ENCODE peak calls at places on chromosome 6, in four cellular contexts. N is CD8-positive, alpha-beta T cell; F is HCT116; V is IMR-90. M is an unnamed sample. For H3K4me1, the result is how much of the 10 kb centered on the place peaks cover.

GRCh38 chr6:75892384-75892783 is 143.3 kb downstream of the MYO6 start:
- DNase-seq in V (no peak), N (no peak), F (no peak), M (peak)

GRCh38 chr6:106884576-106884975 is 90.0 kb downstream of the CD24 start:
- DNase-seq in N (no peak), V (no peak), F (no peak), M (no peak)

GRCh38 chr6:845581-845980 is 152.6 kb upstream of the EXOC2 start:
- DNase-seq in N (no peak), F (no peak), V (no peak), M (no peak)

GRCh38 chr6:27814665-27815424 is 97.4 kb downstream of the OR2B2 start:
- DNase-seq in F (peak), V (peak), N (no peak), M (no peak)

GRCh38 chr6:18262812-18263560 is 1.3 kb downstream of the DEK start:
- DNase-seq in N (no peak), V (peak), F (no peak), M (no peak)

GRCh38 chr6:73739097-73739496 is 43.1 kb downstream of the CD109 start:
- DNase-seq in V (peak), F (peak), N (no peak), M (no peak)

GRCh38 chr6:131694832-131695426 is 6.3 kb downstream of the OR2A4 start:
- DNase-seq in F (peak), N (no peak), V (peak), M (no peak)

GRCh38 chr6:112691289-112691688 is 344.2 kb downstream of the RFPL4B start:
- DNase-seq in F (peak), V (peak), N (no peak), M (no peak)

GRCh38 chr6:56334937-56335336 is 87.6 kb upstream of the COL21A1 start:
- DNase-seq in V (peak), F (no peak), N (no peak), M (no peak)

GRCh38 chr6:147046131-147046530 is 158.1 kb upstream of the STXBP5 start:
- DNase-seq in V (peak), N (no peak), F (no peak), M (no peak)

GRCh38 chr6:12203001-12203400 is 87.2 kb upstream of the EDN1 start:
- DNase-seq in N (no peak), F (no peak), V (peak), M (no peak)

GRCh38 chr6:158142789-158143188 is 25.3 kb downstream of the SERAC1 start:
- DNase-seq in N (no peak), F (no peak), V (peak), M (no peak)

GRCh38 chr6:66508433-66508832 is 801.4 kb upstream of the EYS start:
- DNase-seq in F (no peak), N (no peak), V (peak), M (no peak)

GRCh38 chr6:28134015-28134414 is 7.7 kb upstream of the ZKSCAN8 start:
- DNase-seq in N (no peak), F (peak), V (peak), M (no peak)

GRCh38 chr6:147345902-147346301 is 141.7 kb downstream of the STXBP5 start:
- DNase-seq in V (no peak), N (no peak), F (no peak), M (no peak)

GRCh38 chr6:127950566-127951141 is 49.8 kb upstream of the THEMIS start:
- DNase-seq in F (no peak), V (no peak), N (no peak), M (no peak)

GRCh38 chr6:115467726-115468125 is 593.0 kb downstream of the FRK start:
- DNase-seq in V (no peak), N (no peak), F (no peak), M (no peak)

GRCh38 chr6:14146459-14147096 is 29.0 kb downstream of the CD83 start:
- DNase-seq in N (no peak), V (no peak), F (no peak), M (no peak)

GRCh38 chr6:53888931-53889330 is 94.1 kb downstream of the LRRC1 start:
- DNase-seq in N (no peak), F (no peak), V (peak), M (no peak)

GRCh38 chr6:75893058-75893775 is 144.2 kb downstream of the MYO6 start:
- DNase-seq in V (peak), N (no peak), F (peak), M (no peak)

GRCh38 chr6:93792751-93793150 is 373.4 kb upstream of the EPHA7 start:
- DNase-seq in N (no peak), V (peak), F (no peak), M (no peak)

GRCh38 chr6:26195376-26195923 is 108.2 kb downstream of the HFE start:
- DNase-seq in V (peak), F (peak), N (peak), M (peak)

GRCh38 chr6:145669627-145670034 is 65.7 kb downstream of the EPM2A start:
- DNase-seq in F (no peak), N (no peak), V (peak), M (no peak)

GRCh38 chr6:36933102-36933501 is 21.4 kb upstream of the PI16 start:
- DNase-seq in F (no peak), V (peak), N (no peak), M (no peak)

GRCh38 chr6:115582386-115582785 is 478.3 kb downstream of the FRK start:
- DNase-seq in F (no peak), N (no peak), V (no peak), M (no peak)

GRCh38 chr6:28982476-28983266 is 22.4 kb downstream of the ZNF311 start:
- DNase-seq in F (no peak), V (peak), N (no peak), M (no peak)

GRCh38 chr6:70380771-70381435 is 32.4 kb upstream of the FAM135A start:
- DNase-seq in N (no peak), V (no peak), F (no peak), M (peak)

GRCh38 chr6:17086469-17086868 is 15.4 kb upstream of the STMND1 start:
- DNase-seq in N (no peak), F (peak), V (peak), M (no peak)

GRCh38 chr6:158752613-158753012 is 66.6 kb downstream of the EZR start:
- DNase-seq in N (no peak), F (no peak), V (no peak), M (no peak)

GRCh38 chr6:112330071-112330876 is 16.9 kb upstream of the RFPL4B start:
- DNase-seq in V (peak), N (no peak), F (no peak), M (no peak)

GRCh38 chr6:28747631-28748157 is 176.1 kb downstream of the TRIM27 start:
- DNase-seq in N (no peak), F (peak), V (peak), M (no peak)

GRCh38 chr6:162706236-162706635 is 21.3 kb downstream of the PRKN start:
- DNase-seq in F (no peak), N (no peak), V (no peak), M (peak)

GRCh38 chr6:21707527-21707926 is 114.0 kb downstream of the SOX4 start:
- DNase-seq in N (no peak), F (no peak), V (no peak), M (no peak)

GRCh38 chr6:108417027-108417426 is 122.2 kb downstream of the AFG1L start:
- DNase-seq in N (no peak), F (no peak), V (peak), M (no peak)

GRCh38 chr6:77440206-77440976 is 22.9 kb downstream of the HTR1B start:
- DNase-seq in V (peak), F (no peak), N (no peak), M (no peak)

GRCh38 chr6:33694401-33694931 is 17.0 kb downstream of the UQCC2 start:
- DNase-seq in N (peak), F (no peak), V (peak), M (no peak)

GRCh38 chr6:33692078-33692759 is 19.3 kb downstream of the UQCC2 start:
- DNase-seq in N (no peak), V (no peak), F (no peak), M (no peak)

GRCh38 chr6:33693186-33694158 is 18.0 kb downstream of the UQCC2 start:
- DNase-seq in V (no peak), F (no peak), N (no peak), M (no peak)

GRCh38 chr6:33691456-33692077 is 19.9 kb downstream of the UQCC2 start:
- DNase-seq in F (no peak), N (no peak), V (no peak), M (no peak)

DNA sequence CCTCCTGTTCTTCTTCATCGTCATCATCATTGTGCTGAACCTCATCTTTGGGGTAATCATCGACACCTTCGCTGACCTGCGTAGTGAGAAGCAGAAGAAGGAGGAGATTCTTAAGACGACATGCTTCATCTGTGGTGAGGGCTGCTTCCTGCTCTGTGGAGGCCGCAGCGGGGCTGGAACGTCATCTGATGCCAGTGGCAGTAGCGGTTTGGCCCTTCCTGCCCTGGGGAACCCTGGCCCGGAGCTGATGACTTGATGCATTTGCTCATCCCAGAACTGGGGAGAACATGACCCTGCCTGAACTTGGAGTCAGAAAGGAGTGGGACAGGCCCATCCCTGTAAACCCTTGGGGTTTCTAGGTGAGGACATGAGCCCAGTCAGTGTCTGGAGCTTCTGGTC is 18.7 kb downstream of the UQCC2 start:
- DNase-seq in F (no peak), V (peak), N (peak), M (no peak)
- H3K4me1 ChIP-seq in F (under half), V (under half), N (half or more), M (under half)

DNA sequence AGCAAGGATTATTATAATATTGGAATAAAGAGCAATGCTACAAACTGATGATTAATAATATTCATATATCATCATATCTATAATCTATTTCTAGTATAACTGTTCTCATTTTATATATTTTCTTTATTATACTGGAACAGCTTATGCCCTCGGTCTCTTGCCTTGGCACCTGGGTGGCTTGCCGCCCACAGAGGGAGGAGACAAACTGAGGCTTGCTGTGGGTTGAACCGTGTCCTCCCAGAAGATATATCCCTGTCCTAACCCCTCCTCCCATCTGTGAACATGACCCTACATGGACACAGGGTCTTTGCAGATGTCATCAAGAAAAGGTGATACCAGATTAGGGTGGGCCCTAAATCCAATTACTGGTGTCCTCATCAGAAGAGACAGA is 4.7 kb downstream of the RNASET2 start:
- DNase-seq in N (no peak), V (no peak), F (no peak), M (no peak)
- TF ChIP-seq CTCF in N (no peak), V (no peak), F (no peak), M (peak)

GRCh38 chr6:154379585-154379984 is 23.0 kb upstream of the IPCEF1 start:
- DNase-seq in F (no peak), V (no peak), N (no peak), M (no peak)

GRCh38 chr6:154380733-154381132 is 24.1 kb upstream of the IPCEF1 start:
- DNase-seq in F (no peak), N (no peak), V (no peak), M (no peak)

GRCh38 chr6:154382707-154383106 is 26.1 kb upstream of the IPCEF1 start:
- DNase-seq in F (no peak), N (no peak), V (no peak), M (no peak)

GRCh38 chr6:154384196-154384595 is 27.6 kb upstream of the IPCEF1 start:
- DNase-seq in F (no peak), V (no peak), N (no peak), M (no peak)

DNA sequence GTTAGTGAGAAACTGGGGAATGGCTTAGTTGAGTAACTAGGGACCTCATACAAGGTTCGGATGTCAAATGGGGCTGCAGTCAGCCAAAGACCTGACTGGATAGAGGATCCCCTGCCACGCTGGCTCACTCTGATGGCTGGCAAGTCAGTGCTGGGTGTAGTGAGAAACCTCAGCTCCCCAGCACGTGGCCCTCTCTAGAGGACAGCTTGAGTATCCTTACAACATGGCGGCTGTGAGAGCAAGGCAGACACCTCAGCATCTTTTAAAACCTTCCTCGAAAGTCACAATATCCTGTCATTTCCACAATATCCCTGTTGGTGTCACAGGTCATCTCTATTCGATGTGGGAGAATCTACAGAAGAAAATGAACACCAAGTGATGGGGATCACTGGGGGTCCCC is 26.7 kb upstream of the IPCEF1 start:
- DNase-seq in F (no peak), N (no peak), V (no peak), M (no peak)
- H3K27ac ChIP-seq in F (no peak), N (no peak), V (no peak), M (no peak)

GRCh38 chr6:32152414-32153251 is 894 bp upstream of the PRRT1 start:
- DNase-seq in V (peak), N (no peak), F (no peak), M (no peak)

GRCh38 chr6:32149577-32149845 is 2.2 kb downstream of the PRRT1 start:
- DNase-seq in V (no peak), N (no peak), F (no peak), M (no peak)

GRCh38 chr6:32151885-32152311 is at the start of gene PRRT1:
- DNase-seq in V (no peak), N (no peak), F (no peak), M (no peak)

GRCh38 chr6:32149932-32150920 is 1.5 kb downstream of the PRRT1 start:
- DNase-seq in N (no peak), F (no peak), V (no peak), M (no peak)

DNA sequence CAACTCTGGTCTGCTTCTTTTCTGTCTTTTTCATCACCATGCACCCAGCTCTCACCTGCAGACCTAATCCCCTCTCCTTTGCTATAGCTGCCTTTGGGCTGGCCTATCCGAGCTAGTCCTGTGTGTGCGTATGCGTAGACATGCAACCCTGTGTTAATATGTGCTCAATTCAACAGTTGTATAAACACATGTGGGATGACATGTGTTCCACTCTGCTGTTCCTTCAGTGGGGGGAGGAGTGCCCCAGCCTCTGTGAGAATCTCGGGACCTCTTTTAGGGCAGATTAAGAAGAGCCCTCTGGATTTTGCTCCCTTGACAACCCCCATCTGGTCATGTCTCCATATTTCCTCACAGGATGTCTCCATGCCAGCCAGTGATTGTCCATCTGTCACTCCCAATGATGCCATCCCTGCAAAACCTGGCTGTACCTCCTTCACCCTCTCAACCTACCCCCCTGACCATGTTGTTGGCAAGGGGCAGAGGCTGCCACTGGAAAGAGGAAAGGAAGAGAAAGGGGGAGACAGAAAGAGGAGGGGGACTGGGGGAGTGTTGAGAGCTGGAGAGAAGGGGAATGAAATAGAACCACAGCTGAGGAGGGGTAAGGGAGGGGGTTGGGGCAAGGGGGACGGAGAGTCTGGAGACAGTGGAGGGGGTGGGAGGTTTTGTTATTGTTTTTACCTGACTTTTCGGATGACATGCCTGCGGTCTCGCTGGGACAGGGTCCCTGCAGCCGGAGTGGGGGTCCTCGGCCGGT is 431 bp downstream of the PRRT1 start:
- DNase-seq in F (no peak), V (no peak), N (no peak), M (no peak)
- H3K4me1 ChIP-seq in F (under half), V (under half), N (under half), M (under half)